ENCODE peak calls at places on chromosome 11, in six cellular contexts. W, A, C, Z, Y and S are unnamed samples.

GRCh38 chr11:58495906-58496305 is 12.0 kb downstream of the OR5B21 start:
- DNase-seq in W (no peak), Y (no peak), Z (no peak), A (peak), C (no peak), S (no peak)

GRCh38 chr11:33930317-33931021 is 38.6 kb upstream of the LMO2 start:
- DNase-seq in Y (no peak), C (no peak), W (no peak), Z (no peak), A (no peak), S (no peak)

GRCh38 chr11:111269146-111269868 is 23.8 kb downstream of the POU2AF2 start:
- DNase-seq in C (no peak), A (no peak), W (no peak), Z (no peak), Y (no peak), S (peak)

GRCh38 chr11:20260307-20260706 is 100.0 kb upstream of the DBX1 start:
- DNase-seq in Z (no peak), W (no peak), A (no peak), Y (no peak), C (no peak), S (no peak)

GRCh38 chr11:3914807-3915206 is 59.3 kb downstream of the STIM1 start:
- DNase-seq in W (no peak), C (no peak), Z (no peak), Y (no peak), A (no peak), S (no peak)

GRCh38 chr11:43585877-43586608 is 94.5 kb upstream of the HSD17B12 start:
- DNase-seq in Z (no peak), Y (no peak), C (no peak), A (no peak), W (no peak), S (no peak)

GRCh38 chr11:102530558-102530957 is at the start of gene MMP7:
- DNase-seq in Z (no peak), W (no peak), A (no peak), Y (peak), C (no peak), S (peak)

GRCh38 chr11:122807731-122808485 is 30.4 kb upstream of the CRTAM start:
- DNase-seq in W (no peak), Y (no peak), Z (no peak), A (no peak), C (no peak), S (no peak)

GRCh38 chr11:64804346-64805210 is 1.6 kb upstream of the MAP4K2 start:
- DNase-seq in Z (no peak), C (no peak), W (no peak), Y (no peak), A (no peak), S (no peak)